ENCODE peak calls at places on chromosomes 6 and 20, in nine cellular contexts. P is GM12891, O is IMR-90, F is right lobe of liver, Y is adrenal gland, B is GM12878, D is Peyer's patch, S is sigmoid colon, T is uterus. N is an unnamed sample.

GRCh38 chr6:109865968-109866367 is 112.1 kb upstream of the GPR6 start:
- DNase-seq in P (no peak), O (no peak), F (no peak), Y (no peak), B (no peak), D (no peak), S (no peak), T (no peak), N (no peak)

GRCh38 chr6:111925296-111925695 is 52.0 kb upstream of the FYN start:
- DNase-seq in P (no peak), O (peak; percentile 82), F (no peak), Y (no peak), B (no peak), D (no peak), S (no peak), T (no peak), N (no peak)

GRCh38 chr6:135281907-135282306 is 100.8 kb downstream of the MYB start:
- DNase-seq in P (no peak), O (no peak), F (no peak), Y (no peak), B (no peak), D (no peak), S (no peak), T (no peak), N (no peak)

GRCh38 chr20:34997171-34997570 is 41.5 kb downstream of the MYH7B start:
- DNase-seq in P (no peak), O (peak; percentile 15), F (no peak), Y (peak; percentile 72), B (no peak), D (no peak), S (no peak), T (peak; percentile 20), N (no peak)

GRCh38 chr6:87904041-87904440 is 143.6 kb upstream of the SPACA1 start:
- DNase-seq in P (no peak), O (no peak), F (no peak), Y (no peak), B (no peak), D (no peak), S (no peak), T (no peak), N (no peak)

GRCh38 chr6:112036088-112036637 is 17.7 kb upstream of the CCN6 start:
- DNase-seq in P (no peak), O (no peak), F (no peak), Y (no peak), B (no peak), D (no peak), S (no peak), T (no peak), N (no peak)

GRCh38 chr6:142945446-142946180 is 637 bp upstream of the HIVEP2 start:
- DNase-seq in P (peak; percentile 38), O (no peak), F (peak; percentile 75), Y (peak; percentile 69), B (no peak), D (peak; percentile 79), S (no peak), T (peak; percentile 66), N (peak; percentile 94)

GRCh38 chr6:164749126-164749758 is 560.2 kb downstream of the C6orf118 start:
- DNase-seq in P (no peak), O (no peak), F (no peak), Y (peak; percentile 35), B (no peak), D (no peak), S (no peak), T (no peak), N (no peak)

GRCh38 chr6:108760158-108761050 is 87.8 kb upstream of the ARMC2 start:
- DNase-seq in P (no peak), O (peak; percentile 60), F (no peak), Y (no peak), B (no peak), D (peak; percentile 40), S (no peak), T (no peak), N (no peak)

GRCh38 chr6:169454204-169454871 is 200.7 kb upstream of the THBS2 start:
- DNase-seq in P (no peak), O (peak; percentile 94), F (no peak), Y (no peak), B (no peak), D (peak; percentile 62), S (peak; percentile 85), T (peak; percentile 83), N (peak; percentile 94)

GRCh38 chr6:22399693-22400092 is 102.9 kb upstream of the PRL start:
- DNase-seq in P (no peak), O (peak; percentile 16), F (no peak), Y (no peak), B (no peak), D (no peak), S (no peak), T (no peak), N (no peak)

GRCh38 chr6:85261250-85261649 is 188.6 kb upstream of the NT5E start:
- DNase-seq in P (no peak), O (no peak), F (no peak), Y (no peak), B (no peak), D (no peak), S (no peak), T (no peak), N (peak; percentile 32)

GRCh38 chr6:152943260-152943897 is 39.5 kb downstream of the FBXO5 start:
- DNase-seq in P (no peak), O (no peak), F (no peak), Y (no peak), B (no peak), D (no peak), S (no peak), T (no peak), N (no peak)

DNA sequence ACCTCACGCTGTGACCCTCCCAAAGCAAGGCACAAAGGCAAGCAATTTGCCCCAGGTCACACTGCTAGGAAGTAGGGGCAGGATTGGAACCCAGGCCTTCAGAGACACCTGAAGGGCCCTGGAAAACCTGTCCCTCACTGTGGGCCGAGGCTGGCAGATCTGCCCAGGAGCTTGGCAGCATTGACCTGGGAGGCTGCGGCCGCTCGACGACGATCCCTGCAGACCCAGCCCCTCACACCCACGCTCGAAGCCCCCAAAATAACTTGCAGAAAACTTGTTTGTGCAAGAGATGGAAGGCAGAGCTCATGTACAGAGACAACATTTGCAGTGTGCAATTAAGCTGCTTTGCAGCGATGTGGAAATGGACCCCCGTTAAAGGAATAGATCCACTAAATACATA is 251.4 kb downstream of the TAF4 start:
- DNase-seq in P (no peak), O (no peak), F (peak; percentile 8), Y (no peak), B (no peak), D (no peak), S (no peak), T (no peak), N (no peak)
- TF ChIP-seq POLR2A in P (no peak), O (no peak), F (no peak), Y (no peak), B (no peak), D (no peak), S (no peak), T (no peak), N (no peak)

DNA sequence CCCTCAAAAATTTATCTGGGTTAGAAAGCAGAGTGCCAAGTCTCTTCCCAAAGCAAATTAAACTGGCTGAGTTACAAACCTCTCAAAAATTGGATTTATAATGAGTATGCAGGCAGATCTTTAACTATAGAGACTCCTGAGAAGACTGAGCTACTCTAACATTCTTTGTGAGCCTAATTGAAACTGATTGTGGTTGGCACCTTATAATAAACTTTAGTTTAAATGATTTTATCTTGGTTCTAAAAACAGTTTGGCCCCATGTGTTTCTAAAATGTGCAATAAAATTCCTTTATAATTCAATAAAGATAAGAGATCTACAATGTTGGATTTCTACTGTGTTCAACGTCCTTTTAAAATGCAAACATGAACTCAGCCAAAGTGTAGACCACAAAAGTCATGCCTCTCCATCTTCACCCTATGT is 480.2 kb upstream of the RNF217 start:
- DNase-seq in P (no peak), O (no peak), F (no peak), Y (no peak), B (no peak), D (no peak), S (no peak), T (no peak), N (no peak)
- TF ChIP-seq POLR2A in P (no peak), O (no peak), F (no peak), Y (no peak), B (no peak), D (no peak), S (no peak), T (no peak), N (no peak)

DNA sequence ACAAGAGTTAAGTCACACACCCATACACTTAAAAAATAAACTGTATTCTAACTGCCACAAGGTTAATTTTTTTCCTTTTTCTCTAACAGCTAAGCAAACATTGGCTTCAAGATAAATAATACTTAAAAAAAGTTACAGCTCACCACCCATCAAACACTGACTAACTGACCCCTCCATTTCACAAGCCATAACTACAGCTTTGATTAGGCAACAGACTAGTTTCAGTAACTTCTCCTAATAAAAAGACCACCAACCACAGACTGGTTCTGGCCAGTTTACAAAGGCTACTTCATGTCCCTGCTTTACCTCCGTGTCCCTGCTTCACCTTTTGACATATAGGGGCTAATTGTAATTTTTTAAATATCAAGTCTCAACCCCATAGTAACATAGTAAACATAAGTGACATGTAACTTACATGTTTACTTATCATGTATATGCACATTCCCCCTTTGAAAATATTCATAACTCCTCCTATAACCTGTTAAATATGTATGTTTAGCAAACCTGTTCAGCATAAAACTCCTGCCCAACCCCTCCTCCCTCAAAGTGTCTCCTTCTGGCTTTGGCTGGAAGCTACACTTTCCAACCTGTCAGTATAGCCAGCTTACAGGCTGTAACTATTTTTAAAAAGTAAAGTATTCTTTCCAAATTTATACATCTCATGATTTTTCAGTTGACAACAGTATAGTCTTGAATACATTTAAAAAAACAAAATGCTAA is 15.1 kb upstream of the POM121L2 start:
- DNase-seq in P (no peak), O (no peak), F (no peak), Y (no peak), B (no peak), D (no peak), S (no peak), T (no peak), N (no peak)
- TF ChIP-seq POLR2A in P (no peak), O (no peak), F (no peak), Y (no peak), B (no peak), D (no peak), S (no peak), T (no peak), N (no peak)

GRCh38 chr6:32843979-32844838 is at the start of gene PSMB8:
- DNase-seq in P (peak; percentile 81), O (peak; percentile 90), F (peak; percentile 98), Y (peak; percentile 99), B (peak; percentile 98), D (peak; percentile 100), S (peak; percentile 98), T (peak; percentile 98), N (peak; percentile 99)
- TF ChIP-seq POLR2A in P (peak; percentile 91), O (peak; percentile 27), F (peak; percentile 82), Y (peak; percentile 66), B (peak; percentile 81), D (peak; percentile 98), S (peak; percentile 78), T (peak; percentile 89), N (peak; percentile 80)

GRCh38 chr6:43021270-43022047 is at the start of gene RRP36:
- DNase-seq in P (peak; percentile 85), O (peak; percentile 58), F (peak; percentile 88), Y (peak; percentile 82), B (no peak), D (peak; percentile 88), S (peak; percentile 86), T (peak; percentile 66), N (peak; percentile 94)
- TF ChIP-seq POLR2A in P (peak; percentile 83), O (no peak), F (peak; percentile 61), Y (no peak), B (peak; percentile 83), D (peak; percentile 28), S (no peak), T (peak; percentile 41), N (no peak)